ENCODE peak calls at places on chromosomes 4 and X, in five cellular contexts. One of them, this sample, is unnamed.

GRCh38 chr4:109432203-109432602 is 1.4 kb upstream of the SEC24B start:
- DNase-seq in stimulated activated CD8-positive, alpha-beta memory T cell treated with anti-CD3 and anti-CD28 coated beads, Interleukin-7, amount 100 ng/mL, for 24 hours: no peak
- DNase-seq in retina: no peak
- DNase-seq in left cardiac atrium: no peak
- DNase-seq in anterior cingulate cortex: no peak
- DNase-seq in this sample: no peak

GRCh38 chrX:46628406-46629371 is 55.1 kb downstream of the CHST7 start:
- DNase-seq in anterior cingulate cortex: no peak
- DNase-seq in stimulated activated CD8-positive, alpha-beta memory T cell treated with anti-CD3 and anti-CD28 coated beads, Interleukin-7, amount 100 ng/mL, for 24 hours: no peak
- DNase-seq in left cardiac atrium: peak
- DNase-seq in retina: no peak
- DNase-seq in this sample: no peak

GRCh38 chr4:147793973-147794690 is 62.2 kb downstream of the ARHGAP10 start:
- DNase-seq in anterior cingulate cortex: no peak
- DNase-seq in left cardiac atrium: no peak
- DNase-seq in stimulated activated CD8-positive, alpha-beta memory T cell treated with anti-CD3 and anti-CD28 coated beads, Interleukin-7, amount 100 ng/mL, for 24 hours: no peak
- DNase-seq in retina: no peak
- DNase-seq in this sample: no peak

GRCh38 chrX:50596056-50596455 is 125.4 kb upstream of the DGKK start:
- DNase-seq in anterior cingulate cortex: no peak
- DNase-seq in stimulated activated CD8-positive, alpha-beta memory T cell treated with anti-CD3 and anti-CD28 coated beads, Interleukin-7, amount 100 ng/mL, for 24 hours: no peak
- DNase-seq in retina: no peak
- DNase-seq in left cardiac atrium: no peak
- DNase-seq in this sample: no peak

GRCh38 chr4:183503497-183504063 is 1.3 kb upstream of the ING2 start:
- DNase-seq in anterior cingulate cortex: no peak
- DNase-seq in stimulated activated CD8-positive, alpha-beta memory T cell treated with anti-CD3 and anti-CD28 coated beads, Interleukin-7, amount 100 ng/mL, for 24 hours: no peak
- DNase-seq in left cardiac atrium: no peak
- DNase-seq in retina: no peak
- DNase-seq in this sample: no peak

GRCh38 chrX:40086569-40087335 is 11.0 kb downstream of the BCOR start:
- DNase-seq in retina: peak
- DNase-seq in left cardiac atrium: no peak
- DNase-seq in stimulated activated CD8-positive, alpha-beta memory T cell treated with anti-CD3 and anti-CD28 coated beads, Interleukin-7, amount 100 ng/mL, for 24 hours: no peak
- DNase-seq in anterior cingulate cortex: no peak
- DNase-seq in this sample: no peak

GRCh38 chr4:41752081-41752836 is 3.7 kb upstream of the PHOX2B start:
- DNase-seq in retina: peak
- DNase-seq in anterior cingulate cortex: no peak
- DNase-seq in left cardiac atrium: no peak
- DNase-seq in stimulated activated CD8-positive, alpha-beta memory T cell treated with anti-CD3 and anti-CD28 coated beads, Interleukin-7, amount 100 ng/mL, for 24 hours: no peak
- DNase-seq in this sample: no peak

GRCh38 chr4:73998040-73999011 is at the start of gene CXCL5:
- DNase-seq in retina: peak
- DNase-seq in left cardiac atrium: peak
- DNase-seq in anterior cingulate cortex: no peak
- DNase-seq in stimulated activated CD8-positive, alpha-beta memory T cell treated with anti-CD3 and anti-CD28 coated beads, Interleukin-7, amount 100 ng/mL, for 24 hours: no peak
- DNase-seq in this sample: no peak

GRCh38 chr4:176778491-176778890 is 14.2 kb downstream of the VEGFC start:
- DNase-seq in left cardiac atrium: no peak
- DNase-seq in stimulated activated CD8-positive, alpha-beta memory T cell treated with anti-CD3 and anti-CD28 coated beads, Interleukin-7, amount 100 ng/mL, for 24 hours: no peak
- DNase-seq in anterior cingulate cortex: no peak
- DNase-seq in retina: no peak
- DNase-seq in this sample: no peak

GRCh38 chr4:113004655-113005054 is 44.8 kb upstream of the ANK2 start:
- DNase-seq in left cardiac atrium: no peak
- DNase-seq in stimulated activated CD8-positive, alpha-beta memory T cell treated with anti-CD3 and anti-CD28 coated beads, Interleukin-7, amount 100 ng/mL, for 24 hours: no peak
- DNase-seq in retina: no peak
- DNase-seq in anterior cingulate cortex: no peak
- DNase-seq in this sample: no peak

GRCh38 chr4:123953556-123953955 is 557.0 kb downstream of the SPRY1 start:
- DNase-seq in retina: no peak
- DNase-seq in stimulated activated CD8-positive, alpha-beta memory T cell treated with anti-CD3 and anti-CD28 coated beads, Interleukin-7, amount 100 ng/mL, for 24 hours: no peak
- DNase-seq in anterior cingulate cortex: no peak
- DNase-seq in left cardiac atrium: no peak
- DNase-seq in this sample: no peak

GRCh38 chr4:76622717-76623116 is 187.7 kb downstream of the SHROOM3 start:
- DNase-seq in stimulated activated CD8-positive, alpha-beta memory T cell treated with anti-CD3 and anti-CD28 coated beads, Interleukin-7, amount 100 ng/mL, for 24 hours: no peak
- DNase-seq in retina: no peak
- DNase-seq in anterior cingulate cortex: no peak
- DNase-seq in left cardiac atrium: no peak
- DNase-seq in this sample: no peak

GRCh38 chr4:56976878-56977320 is 507 bp downstream of the NOA1 start:
- DNase-seq in left cardiac atrium: peak
- DNase-seq in anterior cingulate cortex: no peak
- DNase-seq in retina: no peak
- DNase-seq in stimulated activated CD8-positive, alpha-beta memory T cell treated with anti-CD3 and anti-CD28 coated beads, Interleukin-7, amount 100 ng/mL, for 24 hours: no peak
- DNase-seq in this sample: peak

GRCh38 chr4:80042821-80043220 is 30.2 kb downstream of the ANTXR2 start:
- DNase-seq in left cardiac atrium: no peak
- DNase-seq in anterior cingulate cortex: no peak
- DNase-seq in retina: no peak
- DNase-seq in stimulated activated CD8-positive, alpha-beta memory T cell treated with anti-CD3 and anti-CD28 coated beads, Interleukin-7, amount 100 ng/mL, for 24 hours: no peak
- DNase-seq in this sample: no peak

GRCh38 chrX:118577041-118577440 is 81.4 kb downstream of the DOCK11 start:
- DNase-seq in anterior cingulate cortex: no peak
- DNase-seq in left cardiac atrium: peak
- DNase-seq in retina: no peak
- DNase-seq in stimulated activated CD8-positive, alpha-beta memory T cell treated with anti-CD3 and anti-CD28 coated beads, Interleukin-7, amount 100 ng/mL, for 24 hours: no peak
- DNase-seq in this sample: no peak

GRCh38 chr4:68912807-68913206 is 38.8 kb downstream of the UGT2A3 start:
- DNase-seq in anterior cingulate cortex: no peak
- DNase-seq in left cardiac atrium: no peak
- DNase-seq in stimulated activated CD8-positive, alpha-beta memory T cell treated with anti-CD3 and anti-CD28 coated beads, Interleukin-7, amount 100 ng/mL, for 24 hours: no peak
- DNase-seq in retina: no peak
- DNase-seq in this sample: no peak

GRCh38 chr4:1762264-1763010 is 30.7 kb upstream of the FGFR3 start:
- DNase-seq in retina: no peak
- DNase-seq in stimulated activated CD8-positive, alpha-beta memory T cell treated with anti-CD3 and anti-CD28 coated beads, Interleukin-7, amount 100 ng/mL, for 24 hours: no peak
- DNase-seq in anterior cingulate cortex: no peak
- DNase-seq in left cardiac atrium: no peak
- DNase-seq in this sample: no peak

GRCh38 chrX:9475984-9476383 is 11.1 kb downstream of the TBL1X start:
- DNase-seq in stimulated activated CD8-positive, alpha-beta memory T cell treated with anti-CD3 and anti-CD28 coated beads, Interleukin-7, amount 100 ng/mL, for 24 hours: no peak
- DNase-seq in left cardiac atrium: no peak
- DNase-seq in anterior cingulate cortex: no peak
- DNase-seq in retina: no peak
- DNase-seq in this sample: no peak

GRCh38 chr4:3369781-3370660 is 71.7 kb upstream of the HGFAC start:
- DNase-seq in anterior cingulate cortex: no peak
- DNase-seq in retina: peak
- DNase-seq in left cardiac atrium: peak
- DNase-seq in stimulated activated CD8-positive, alpha-beta memory T cell treated with anti-CD3 and anti-CD28 coated beads, Interleukin-7, amount 100 ng/mL, for 24 hours: no peak
- DNase-seq in this sample: peak

GRCh38 chr4:107276052-107276451 is 239.9 kb upstream of the DKK2 start:
- DNase-seq in left cardiac atrium: no peak
- DNase-seq in stimulated activated CD8-positive, alpha-beta memory T cell treated with anti-CD3 and anti-CD28 coated beads, Interleukin-7, amount 100 ng/mL, for 24 hours: no peak
- DNase-seq in retina: no peak
- DNase-seq in anterior cingulate cortex: no peak
- DNase-seq in this sample: no peak

GRCh38 chr4:137531951-137532868 is at the start of gene PCDH18:
- DNase-seq in stimulated activated CD8-positive, alpha-beta memory T cell treated with anti-CD3 and anti-CD28 coated beads, Interleukin-7, amount 100 ng/mL, for 24 hours: no peak
- DNase-seq in anterior cingulate cortex: peak
- DNase-seq in retina: peak
- DNase-seq in left cardiac atrium: peak
- DNase-seq in this sample: no peak

GRCh38 chrX:136295380-136295779 is 5.4 kb upstream of the ADGRG4 start:
- DNase-seq in anterior cingulate cortex: no peak
- DNase-seq in left cardiac atrium: no peak
- DNase-seq in retina: no peak
- DNase-seq in stimulated activated CD8-positive, alpha-beta memory T cell treated with anti-CD3 and anti-CD28 coated beads, Interleukin-7, amount 100 ng/mL, for 24 hours: no peak
- DNase-seq in this sample: no peak

GRCh38 chrX:109952985-109953905 is 49.7 kb upstream of the TMEM164 start:
- DNase-seq in anterior cingulate cortex: no peak
- DNase-seq in retina: no peak
- DNase-seq in left cardiac atrium: no peak
- DNase-seq in stimulated activated CD8-positive, alpha-beta memory T cell treated with anti-CD3 and anti-CD28 coated beads, Interleukin-7, amount 100 ng/mL, for 24 hours: no peak
- DNase-seq in this sample: no peak

GRCh38 chrX:25597561-25597960 is 540.6 kb upstream of the MAGEB18 start:
- DNase-seq in retina: no peak
- DNase-seq in stimulated activated CD8-positive, alpha-beta memory T cell treated with anti-CD3 and anti-CD28 coated beads, Interleukin-7, amount 100 ng/mL, for 24 hours: no peak
- DNase-seq in left cardiac atrium: no peak
- DNase-seq in anterior cingulate cortex: no peak
- DNase-seq in this sample: no peak

GRCh38 chr4:105186701-105187158 is 40.1 kb downstream of the TET2 start:
- DNase-seq in left cardiac atrium: peak
- DNase-seq in stimulated activated CD8-positive, alpha-beta memory T cell treated with anti-CD3 and anti-CD28 coated beads, Interleukin-7, amount 100 ng/mL, for 24 hours: no peak
- DNase-seq in retina: no peak
- DNase-seq in anterior cingulate cortex: no peak
- DNase-seq in this sample: peak

GRCh38 chrX:17459008-17459407 is 84.0 kb downstream of the NHS start:
- DNase-seq in retina: no peak
- DNase-seq in anterior cingulate cortex: no peak
- DNase-seq in stimulated activated CD8-positive, alpha-beta memory T cell treated with anti-CD3 and anti-CD28 coated beads, Interleukin-7, amount 100 ng/mL, for 24 hours: no peak
- DNase-seq in left cardiac atrium: peak
- DNase-seq in this sample: peak

GRCh38 chrX:149512225-149512885 is 7.2 kb upstream of the IDS start:
- DNase-seq in stimulated activated CD8-positive, alpha-beta memory T cell treated with anti-CD3 and anti-CD28 coated beads, Interleukin-7, amount 100 ng/mL, for 24 hours: no peak
- DNase-seq in anterior cingulate cortex: peak
- DNase-seq in retina: peak
- DNase-seq in left cardiac atrium: no peak
- DNase-seq in this sample: peak

GRCh38 chr4:139815646-139816601 is 150.3 kb downstream of the MGST2 start:
- DNase-seq in retina: peak
- DNase-seq in left cardiac atrium: peak
- DNase-seq in anterior cingulate cortex: no peak
- DNase-seq in stimulated activated CD8-positive, alpha-beta memory T cell treated with anti-CD3 and anti-CD28 coated beads, Interleukin-7, amount 100 ng/mL, for 24 hours: no peak
- DNase-seq in this sample: peak

GRCh38 chrX:16119353-16120220 is 3.8 kb upstream of the GRPR start:
- DNase-seq in stimulated activated CD8-positive, alpha-beta memory T cell treated with anti-CD3 and anti-CD28 coated beads, Interleukin-7, amount 100 ng/mL, for 24 hours: no peak
- DNase-seq in anterior cingulate cortex: no peak
- DNase-seq in retina: no peak
- DNase-seq in left cardiac atrium: no peak
- DNase-seq in this sample: no peak

GRCh38 chr4:183831689-183832088 is 73.4 kb upstream of the STOX2 start:
- DNase-seq in anterior cingulate cortex: no peak
- DNase-seq in stimulated activated CD8-positive, alpha-beta memory T cell treated with anti-CD3 and anti-CD28 coated beads, Interleukin-7, amount 100 ng/mL, for 24 hours: no peak
- DNase-seq in left cardiac atrium: no peak
- DNase-seq in retina: no peak
- DNase-seq in this sample: no peak

GRCh38 chr4:72209600-72209999 is 177.8 kb downstream of the NPFFR2 start:
- DNase-seq in retina: no peak
- DNase-seq in left cardiac atrium: no peak
- DNase-seq in anterior cingulate cortex: no peak
- DNase-seq in stimulated activated CD8-positive, alpha-beta memory T cell treated with anti-CD3 and anti-CD28 coated beads, Interleukin-7, amount 100 ng/mL, for 24 hours: no peak
- DNase-seq in this sample: no peak

GRCh38 chr4:120132935-120133334 is 66.3 kb upstream of the MAD2L1 start:
- DNase-seq in retina: no peak
- DNase-seq in left cardiac atrium: no peak
- DNase-seq in stimulated activated CD8-positive, alpha-beta memory T cell treated with anti-CD3 and anti-CD28 coated beads, Interleukin-7, amount 100 ng/mL, for 24 hours: no peak
- DNase-seq in anterior cingulate cortex: no peak
- DNase-seq in this sample: no peak

GRCh38 chr4:27048350-27049100 is 187.9 kb downstream of the STIM2 start:
- DNase-seq in left cardiac atrium: no peak
- DNase-seq in anterior cingulate cortex: no peak
- DNase-seq in retina: peak
- DNase-seq in stimulated activated CD8-positive, alpha-beta memory T cell treated with anti-CD3 and anti-CD28 coated beads, Interleukin-7, amount 100 ng/mL, for 24 hours: no peak
- DNase-seq in this sample: peak

GRCh38 chr4:83876047-83876446 is 340.1 kb downstream of the GPAT3 start:
- DNase-seq in left cardiac atrium: no peak
- DNase-seq in anterior cingulate cortex: no peak
- DNase-seq in retina: no peak
- DNase-seq in stimulated activated CD8-positive, alpha-beta memory T cell treated with anti-CD3 and anti-CD28 coated beads, Interleukin-7, amount 100 ng/mL, for 24 hours: no peak
- DNase-seq in this sample: no peak

GRCh38 chrX:18353931-18354368 is 538 bp downstream of the SCML2 start:
- DNase-seq in stimulated activated CD8-positive, alpha-beta memory T cell treated with anti-CD3 and anti-CD28 coated beads, Interleukin-7, amount 100 ng/mL, for 24 hours: no peak
- DNase-seq in left cardiac atrium: no peak
- DNase-seq in anterior cingulate cortex: no peak
- DNase-seq in retina: peak
- DNase-seq in this sample: peak

GRCh38 chr4:127868196-127868595 is 12.5 kb upstream of the PLK4 start:
- DNase-seq in anterior cingulate cortex: no peak
- DNase-seq in retina: no peak
- DNase-seq in stimulated activated CD8-positive, alpha-beta memory T cell treated with anti-CD3 and anti-CD28 coated beads, Interleukin-7, amount 100 ng/mL, for 24 hours: no peak
- DNase-seq in left cardiac atrium: no peak
- DNase-seq in this sample: no peak

GRCh38 chrX:134171661-134172587 is 65.1 kb upstream of the CCDC160 start:
- DNase-seq in anterior cingulate cortex: no peak
- DNase-seq in left cardiac atrium: peak
- DNase-seq in stimulated activated CD8-positive, alpha-beta memory T cell treated with anti-CD3 and anti-CD28 coated beads, Interleukin-7, amount 100 ng/mL, for 24 hours: no peak
- DNase-seq in retina: peak
- DNase-seq in this sample: peak

GRCh38 chr4:17713779-17714178 is 67.6 kb downstream of the FAM184B start:
- DNase-seq in stimulated activated CD8-positive, alpha-beta memory T cell treated with anti-CD3 and anti-CD28 coated beads, Interleukin-7, amount 100 ng/mL, for 24 hours: no peak
- DNase-seq in retina: no peak
- DNase-seq in anterior cingulate cortex: no peak
- DNase-seq in left cardiac atrium: no peak
- DNase-seq in this sample: no peak

GRCh38 chr4:2142630-2143427 is 83.7 kb downstream of the NAT8L start:
- DNase-seq in stimulated activated CD8-positive, alpha-beta memory T cell treated with anti-CD3 and anti-CD28 coated beads, Interleukin-7, amount 100 ng/mL, for 24 hours: no peak
- DNase-seq in anterior cingulate cortex: no peak
- DNase-seq in left cardiac atrium: no peak
- DNase-seq in retina: no peak
- DNase-seq in this sample: no peak

This sample was measured in NCI-H446.